ENCODE peak calls at places on chromosome 22, in four cellular contexts. A is GM03348, O is NCI-H1092 treated with DMSO at 0.1 percent for 48 hours, X is HCT116. V is an unnamed sample.
A peak's percentile ranks its signal among the peaks of the same experiment; 100 is the strongest.

GRCh38 chr22:21941921-21942320 is 10.7 kb downstream of the PPM1F start:
- DNase-seq in A (no peak), O (no peak), X (no peak), V (no peak)

GRCh38 chr22:44574581-44575343 is 76.7 kb upstream of the RTL6 start:
- DNase-seq in A (no peak), O (no peak), X (no peak), V (no peak)

GRCh38 chr22:38069372-38070249 is 12.4 kb downstream of the PICK1 start:
- DNase-seq in A (peak; percentile 86), O (no peak), X (no peak), V (peak; percentile 60)

GRCh38 chr22:27501191-27501936 is 300.2 kb downstream of the MN1 start:
- DNase-seq in A (no peak), O (peak; percentile 49), X (no peak), V (no peak)

GRCh38 chr22:28768701-28769393 is 3.6 kb upstream of the CCDC117 start:
- DNase-seq in A (no peak), O (no peak), X (no peak), V (no peak)

GRCh38 chr22:23984430-23984829 is 4.5 kb downstream of the GSTT2 start:
- DNase-seq in A (peak; percentile 52), O (peak; percentile 33), X (peak; percentile 48), V (peak; percentile 30)

GRCh38 chr22:17797721-17798559 is 23.7 kb upstream of the BID start:
- DNase-seq in A (no peak), O (no peak), X (no peak), V (no peak)

GRCh38 chr22:38973289-38974169 is 8.6 kb upstream of the APOBEC3B start:
- DNase-seq in A (peak; percentile 75), O (no peak), X (no peak), V (peak; percentile 72)

GRCh38 chr22:23012081-23012622 is 58.2 kb upstream of the GNAZ start:
- DNase-seq in A (no peak), O (no peak), X (no peak), V (no peak)

GRCh38 chr22:42434283-42434682 is 2.1 kb upstream of the NFAM1 start:
- DNase-seq in A (no peak), O (peak; percentile 68), X (no peak), V (no peak)

GRCh38 chr22:32994921-32995320 is 63.3 kb downstream of the SYN3 start:
- DNase-seq in A (no peak), O (no peak), X (no peak), V (no peak)

GRCh38 chr22:45200862-45201511 is 37.3 kb downstream of the NUP50 start:
- DNase-seq in A (no peak), O (no peak), X (no peak), V (no peak)

GRCh38 chr22:41589260-41589600 is 410 bp downstream of the PMM1 start:
- DNase-seq in A (peak; percentile 61), O (peak; percentile 15), X (no peak), V (peak; percentile 48)

GRCh38 chr22:49331223-49331815 is 496.4 kb downstream of the BRD1 start:
- DNase-seq in A (peak; percentile 1), O (no peak), X (no peak), V (no peak)

GRCh38 chr22:31093090-31093850 is 12.2 kb downstream of the SMTN start:
- DNase-seq in A (no peak), O (peak; percentile 18), X (no peak), V (no peak)

GRCh38 chr22:46934746-46935491 is 172.5 kb downstream of the TBC1D22A start:
- DNase-seq in A (peak; percentile 85), O (no peak), X (peak; percentile 76), V (peak; percentile 88)